ENCODE peak calls at places on chromosomes 3 and 15, in eight cellular contexts. Q is body of pancreas, I is GDM1, V is hepatocyte, H is AG09319, L is left ventricle myocardium inferior, X is T-helper 2 cell, K is heart left ventricle. P is an unnamed sample.
A peak's percentile ranks its signal among the peaks of the same experiment; 100 is the strongest.

GRCh38 chr15:48717458-48717857 is 71.9 kb upstream of the FBN1 start:
- DNase-seq in L (no peak), V (no peak), I (no peak), Q (no peak), X (no peak), H (no peak), K (no peak), P (no peak)

GRCh38 chr3:37645801-37646380 is 215.8 kb upstream of the CTDSPL start:
- DNase-seq in V (no peak), L (no peak), X (no peak), K (no peak), I (no peak), H (no peak), Q (no peak), P (peak; percentile 48)

GRCh38 chr3:30231277-30232141 is 374.9 kb upstream of the TGFBR2 start:
- DNase-seq in K (no peak), I (no peak), L (no peak), V (no peak), Q (no peak), H (peak; percentile 67), X (no peak), P (peak; percentile 27)

GRCh38 chr15:37015476-37015875 is 84.9 kb downstream of the MEIS2 start:
- DNase-seq in V (no peak), I (no peak), L (no peak), Q (no peak), X (no peak), K (no peak), H (no peak), P (no peak)

GRCh38 chr3:124117486-124117885 is 125.6 kb upstream of the ROPN1 start:
- DNase-seq in I (no peak), Q (no peak), V (no peak), X (no peak), K (no peak), L (peak; percentile 21), H (no peak), P (no peak)

GRCh38 chr15:57323806-57324589 is 52.3 kb upstream of the CGNL1 start:
- DNase-seq in Q (no peak), V (peak; percentile 83), L (peak; percentile 10), I (no peak), K (no peak), H (no peak), X (no peak), P (no peak)

GRCh38 chr3:106359692-106360091 is 490.9 kb upstream of the CBLB start:
- DNase-seq in Q (no peak), V (no peak), X (no peak), L (no peak), I (no peak), K (no peak), H (no peak), P (no peak)

GRCh38 chr3:66971891-66972551 is 26.1 kb upstream of the KBTBD8 start:
- DNase-seq in K (peak; percentile 72), H (peak; percentile 14), I (peak; percentile 16), X (peak; percentile 33), Q (peak; percentile 75), L (peak; percentile 52), V (peak; percentile 90), P (peak; percentile 58)

GRCh38 chr3:117874028-117874765 is 1160.4 kb downstream of the IGSF11 start:
- DNase-seq in H (no peak), X (no peak), V (no peak), K (no peak), L (no peak), Q (no peak), I (no peak), P (no peak)

GRCh38 chr3:159837725-159838124 is 150.9 kb upstream of the IL12A start:
- DNase-seq in K (no peak), I (no peak), Q (no peak), L (no peak), H (no peak), V (no peak), X (no peak), P (no peak)

GRCh38 chr3:13844286-13844685 is 35.6 kb downstream of the WNT7A start:
- DNase-seq in H (no peak), X (no peak), V (no peak), L (no peak), Q (no peak), I (no peak), K (no peak), P (no peak)

GRCh38 chr15:48221885-48222284 is 15.8 kb downstream of the SLC12A1 start:
- DNase-seq in Q (no peak), I (no peak), H (no peak), K (no peak), V (no peak), L (no peak), X (no peak), P (no peak)

GRCh38 chr3:185759523-185759922 is 65.3 kb downstream of the IGF2BP2 start:
- DNase-seq in H (no peak), X (no peak), K (no peak), Q (no peak), V (no peak), L (no peak), I (no peak), P (no peak)

GRCh38 chr15:33209575-33210519 is 15.3 kb upstream of the FMN1 start:
- DNase-seq in Q (no peak), V (no peak), K (no peak), I (peak; percentile 14), X (no peak), L (no peak), H (no peak), P (no peak)

GRCh38 chr3:125374996-125375941 is at the start of gene ZNF148:
- DNase-seq in V (peak; percentile 94), K (peak; percentile 97), H (peak; percentile 60), I (peak; percentile 88), Q (peak; percentile 88), L (peak; percentile 92), X (peak; percentile 85), P (peak; percentile 92)

GRCh38 chr3:102179321-102180290 is 255.2 kb upstream of the ZPLD1 start:
- DNase-seq in X (no peak), V (no peak), K (no peak), L (no peak), Q (no peak), H (no peak), I (no peak), P (no peak)

P was measured in heart right ventricle.